ENCODE peak calls at places on chromosome 6, in four cellular contexts. H is endothelial cell of umbilical vein, X is tibial nerve, J is breast epithelium. E is an unnamed sample.
A peak's percentile ranks its signal among the peaks of the same experiment; 100 is the strongest.

GRCh38 chr6:96196633-96197032 is 180.9 kb downstream of the FUT9 start:
- DNase-seq in J (no peak), H (no peak), X (no peak), E (no peak)

GRCh38 chr6:121965739-121966138 is 433.7 kb upstream of the HSF2 start:
- DNase-seq in H (no peak), X (no peak), J (no peak), E (no peak)

GRCh38 chr6:85672623-85673022 is 29.9 kb upstream of the SYNCRIP start:
- DNase-seq in H (no peak), X (no peak), J (no peak), E (no peak)

GRCh38 chr6:42962502-42963178 is 2.1 kb downstream of the GNMT start:
- DNase-seq in J (no peak), H (no peak), X (no peak), E (no peak)

GRCh38 chr6:154343473-154344308 is 12.9 kb downstream of the IPCEF1 start:
- DNase-seq in X (no peak), J (peak; percentile 72), H (peak; percentile 5), E (no peak)

GRCh38 chr6:38176797-38177751 is 357.5 kb downstream of the ZFAND3 start:
- DNase-seq in J (no peak), H (no peak), X (no peak), E (no peak)

GRCh38 chr6:75643173-75643572 is 41.5 kb downstream of the SENP6 start:
- DNase-seq in H (no peak), X (no peak), J (no peak), E (no peak)

GRCh38 chr6:9933674-9934073 is 481.2 kb downstream of the TFAP2A start:
- DNase-seq in X (no peak), J (no peak), H (no peak), E (no peak)

GRCh38 chr6:134111062-134111677 is 58.7 kb upstream of the SLC2A12 start:
- DNase-seq in X (no peak), H (peak; percentile 59), J (no peak), E (peak; percentile 28)

GRCh38 chr6:117666881-117667280 is 8.4 kb upstream of the NUS1 start:
- DNase-seq in X (no peak), H (no peak), J (no peak), E (no peak)

GRCh38 chr6:159304641-159305040 is 135.4 kb downstream of the FNDC1 start:
- DNase-seq in J (no peak), H (no peak), X (no peak), E (no peak)

GRCh38 chr6:155171109-155171746 is 92.6 kb upstream of the CLDN20 start:
- DNase-seq in J (peak; percentile 36), X (peak; percentile 28), H (peak; percentile 93), E (no peak)

GRCh38 chr6:133248241-133249001 is 7.3 kb downstream of the EYA4 start:
- DNase-seq in J (no peak), H (no peak), X (no peak), E (no peak)

GRCh38 chr6:84137051-84137375 is 90.4 kb downstream of the CEP162 start:
- DNase-seq in X (no peak), J (no peak), H (no peak), E (no peak)

GRCh38 chr6:56730663-56731529 is 88.2 kb upstream of the DST start:
- DNase-seq in J (no peak), X (no peak), H (peak; percentile 83), E (no peak)

GRCh38 chr6:152720964-152721363 is 23.3 kb downstream of the MYCT1 start:
- DNase-seq in H (peak; percentile 81), J (no peak), X (no peak), E (no peak)

GRCh38 chr6:99492137-99492536 is 23.1 kb downstream of the USP45 start:
- DNase-seq in H (no peak), X (no peak), J (no peak), E (no peak)

GRCh38 chr6:140485740-140486467 is 1111.5 kb upstream of the CITED2 start:
- DNase-seq in J (peak; percentile 57), H (peak; percentile 13), X (no peak), E (peak; percentile 2)

GRCh38 chr6:39228992-39229767 is at the start of gene KCNK5:
- DNase-seq in X (peak; percentile 43), J (peak; percentile 58), H (peak; percentile 17), E (no peak)

GRCh38 chr6:165811512-165811911 is 148.5 kb upstream of the PDE10A start:
- DNase-seq in J (no peak), H (no peak), X (no peak), E (no peak)

GRCh38 chr6:158149641-158150040 is 18.4 kb downstream of the SERAC1 start:
- DNase-seq in X (no peak), H (peak; percentile 24), J (no peak), E (peak; percentile 18)

GRCh38 chr6:13924146-13924948 is 405 bp upstream of the RNF182 start:
- DNase-seq in X (no peak), J (no peak), H (peak; percentile 37), E (peak; percentile 51)

GRCh38 chr6:136527831-136528230 is 22.4 kb downstream of the MAP7 start:
- DNase-seq in H (no peak), X (no peak), J (no peak), E (no peak)

GRCh38 chr6:75436869-75437268 is 56.7 kb downstream of the FILIP1 start:
- DNase-seq in H (no peak), J (no peak), X (peak; percentile 23), E (no peak)

GRCh38 chr6:43644940-43645612 is at the start of gene RSPH9:
- DNase-seq in X (peak; percentile 42), J (peak; percentile 80), H (peak; percentile 48), E (no peak)

GRCh38 chr6:75481394-75481793 is 12.2 kb downstream of the FILIP1 start:
- DNase-seq in H (no peak), X (no peak), J (no peak), E (no peak)

GRCh38 chr6:27891300-27891913 is 20.8 kb downstream of the OR2B2 start:
- DNase-seq in X (no peak), J (no peak), H (no peak), E (no peak)

GRCh38 chr6:43254138-43254817 is 11.0 kb downstream of the TTBK1 start:
- DNase-seq in J (no peak), X (no peak), H (no peak), E (no peak)

GRCh38 chr6:143110572-143110971 is 49.9 kb downstream of the AIG1 start:
- DNase-seq in X (no peak), J (no peak), H (no peak), E (no peak)

GRCh38 chr6:154555075-154555677 is 44.7 kb upstream of the CNKSR3 start:
- DNase-seq in X (no peak), H (peak; percentile 45), J (no peak), E (peak; percentile 33)

GRCh38 chr6:153442096-153442495 is 311.0 kb upstream of the RGS17 start:
- DNase-seq in X (no peak), H (no peak), J (no peak), E (no peak)

GRCh38 chr6:100512203-100512862 is 47.6 kb upstream of the SIM1 start:
- DNase-seq in J (no peak), H (no peak), X (no peak), E (no peak)

GRCh38 chr6:142569676-142570075 is 267.9 kb downstream of the ADGRG6 start:
- DNase-seq in X (no peak), H (peak; percentile 19), J (no peak), E (no peak)

GRCh38 chr6:16805190-16805860 is 44.1 kb upstream of the ATXN1 start:
- DNase-seq in H (no peak), J (no peak), X (no peak), E (no peak)

GRCh38 chr6:32154514-32155161 is 697 bp downstream of the PPT2 start:
- DNase-seq in J (peak; percentile 61), X (peak; percentile 47), H (peak; percentile 68), E (peak; percentile 64)
- TF ChIP-seq POLR2A in J (no peak), X (no peak), H (no peak), E (no peak)

DNA sequence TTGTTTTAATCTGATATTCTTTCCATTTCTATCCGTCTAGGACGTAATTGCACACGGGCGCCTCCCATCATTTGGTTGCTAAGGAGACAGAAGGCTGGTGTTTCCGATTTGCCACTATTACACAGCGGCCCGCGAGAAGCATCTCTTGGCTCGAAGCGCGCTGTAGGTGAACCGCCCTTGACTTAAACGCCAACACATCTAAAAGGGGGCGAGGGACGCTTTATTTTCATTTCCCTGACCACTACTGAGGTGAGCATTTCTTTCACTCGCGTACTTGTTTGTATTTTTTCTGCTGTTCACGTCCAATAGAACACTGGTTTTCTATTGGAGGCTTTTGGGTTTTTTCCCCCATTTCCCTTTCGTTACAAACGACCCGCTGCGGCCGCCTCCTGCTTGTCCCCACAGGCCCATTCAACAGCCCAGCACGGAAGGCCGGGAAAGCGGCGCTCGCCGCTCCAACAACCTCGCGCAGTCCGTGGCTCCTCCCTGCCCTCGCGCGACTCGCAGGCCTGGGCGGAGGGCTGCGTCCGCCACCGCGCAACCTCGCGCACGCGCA is 505 bp upstream of the WRNIP1 start:
- DNase-seq in H (no peak), X (peak; percentile 56), J (peak; percentile 47), E (peak; percentile 50)
- TF ChIP-seq POLR2A in H (peak; percentile 58), X (no peak), J (no peak), E (peak; percentile 74)

GRCh38 chr6:35454843-35455110 is 2.6 kb downstream of the FANCE start:
- DNase-seq in J (no peak), H (no peak), X (no peak), E (no peak)

GRCh38 chr6:35449287-35449881 is 2.8 kb upstream of the FANCE start:
- DNase-seq in J (no peak), H (peak; percentile 62), X (no peak), E (peak; percentile 72)

GRCh38 chr6:35453236-35453635 is 1.1 kb downstream of the FANCE start:
- DNase-seq in H (no peak), X (no peak), J (no peak), E (no peak)

GRCh38 chr6:35451354-35452185 is 568 bp upstream of the FANCE start:
- DNase-seq in X (no peak), J (no peak), H (peak; percentile 27), E (no peak)

GRCh38 chr6:35452186-35453090 is at the start of gene FANCE:
- DNase-seq in H (peak; percentile 98), X (peak; percentile 98), J (peak; percentile 89), E (peak; percentile 82)
- TF ChIP-seq POLR2A in H (no peak), X (no peak), J (no peak), E (peak; percentile 39)

GRCh38 chr6:129307845-129308244 is 402.1 kb downstream of the ARHGAP18 start:
- DNase-seq in H (no peak), X (no peak), J (no peak), E (no peak)
- TF ChIP-seq POLR2A in H (no peak), X (no peak), J (no peak), E (no peak)

DNA sequence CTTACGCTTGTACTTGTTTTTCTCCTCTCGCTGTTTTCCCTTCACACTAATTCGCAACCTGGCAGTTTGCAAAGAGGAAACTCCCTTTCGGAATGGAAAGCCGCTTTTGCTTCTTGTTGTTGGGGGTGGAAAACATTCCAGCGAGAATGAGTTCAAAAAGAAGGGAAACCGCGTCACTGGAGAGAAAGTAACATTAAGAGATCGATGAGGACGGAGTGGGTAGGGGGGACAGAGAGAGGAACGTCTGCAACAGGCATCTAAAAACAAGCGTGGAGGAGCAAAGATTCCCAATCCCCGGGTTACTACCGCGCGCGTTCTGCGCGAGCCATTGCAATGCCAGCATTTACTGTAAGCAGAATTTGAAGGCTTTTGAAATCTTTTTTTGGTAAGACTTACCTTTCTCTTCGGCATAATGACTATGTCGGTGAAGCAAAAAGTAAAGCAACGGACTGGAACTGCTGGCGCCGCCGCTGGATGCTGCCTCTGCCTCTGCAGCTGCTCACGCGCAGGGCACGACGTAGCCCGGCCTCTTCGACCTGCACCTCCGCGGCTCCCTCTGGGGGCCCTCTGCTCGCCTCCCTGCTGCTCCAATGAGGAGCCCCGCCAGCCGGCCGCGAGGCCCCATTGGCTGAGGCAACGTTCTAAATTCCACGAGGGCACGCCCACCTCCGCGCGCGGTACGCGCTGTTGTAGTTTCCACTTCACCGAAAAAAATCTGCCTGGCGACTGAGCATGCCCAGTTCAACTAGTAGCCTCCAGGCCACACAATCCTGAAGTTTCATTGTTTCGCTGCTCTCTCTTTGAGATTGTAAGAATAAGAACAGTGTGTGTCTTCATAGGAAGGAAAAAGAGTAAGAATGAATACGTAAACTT is at the start of gene HMGN3:
- DNase-seq in X (peak; percentile 87), J (peak; percentile 95), H (peak; percentile 96), E (peak; percentile 77)
- TF ChIP-seq POLR2A in X (peak; percentile 69), J (peak; percentile 49), H (peak; percentile 51), E (peak; percentile 69)

E was measured in H54.